ENCODE peak calls at places on chromosomes 7 and 10, in six cellular contexts. One of them, this sample, is unnamed.

GRCh38 chr7:149245244-149245643 is 5.8 kb downstream of the ZNF212 start:
- DNase-seq in CD8-positive, alpha-beta T cell: no peak
- DNase-seq in Calu3: no peak
- DNase-seq in IMR-90: peak; percentile 62
- DNase-seq in cardiac muscle cell: no peak
- DNase-seq in fibroblast of lung: no peak
- DNase-seq in this sample: no peak

GRCh38 chr7:155860840-155861479 is 48.7 kb upstream of the SHH start:
- DNase-seq in fibroblast of lung: peak; percentile 95
- DNase-seq in IMR-90: peak; percentile 64
- DNase-seq in CD8-positive, alpha-beta T cell: no peak
- DNase-seq in Calu3: peak; percentile 88
- DNase-seq in cardiac muscle cell: no peak
- DNase-seq in this sample: no peak

GRCh38 chr10:31928531-31929259 is at the start of gene ARHGAP12:
- DNase-seq in Calu3: peak; percentile 95
- DNase-seq in IMR-90: peak; percentile 77
- DNase-seq in CD8-positive, alpha-beta T cell: peak; percentile 70
- DNase-seq in fibroblast of lung: peak; percentile 82
- DNase-seq in cardiac muscle cell: peak; percentile 91
- DNase-seq in this sample: peak; percentile 94

GRCh38 chr7:45065031-45065995 is 23.5 kb downstream of the NACAD start:
- DNase-seq in fibroblast of lung: no peak
- DNase-seq in cardiac muscle cell: no peak
- DNase-seq in CD8-positive, alpha-beta T cell: no peak
- DNase-seq in IMR-90: no peak
- DNase-seq in Calu3: no peak
- DNase-seq in this sample: no peak

GRCh38 chr10:126242352-126243260 is 145.7 kb downstream of the ADAM12 start:
- DNase-seq in cardiac muscle cell: no peak
- DNase-seq in Calu3: no peak
- DNase-seq in fibroblast of lung: peak; percentile 95
- DNase-seq in CD8-positive, alpha-beta T cell: no peak
- DNase-seq in IMR-90: peak; percentile 92
- DNase-seq in this sample: no peak

GRCh38 chr10:103850572-103850895 is 4.8 kb downstream of the SH3PXD2A start:
- DNase-seq in CD8-positive, alpha-beta T cell: no peak
- DNase-seq in IMR-90: no peak
- DNase-seq in Calu3: no peak
- DNase-seq in fibroblast of lung: no peak
- DNase-seq in cardiac muscle cell: no peak
- DNase-seq in this sample: no peak

GRCh38 chr10:77832243-77832642 is 94.3 kb downstream of the DLG5 start:
- DNase-seq in cardiac muscle cell: no peak
- DNase-seq in IMR-90: no peak
- DNase-seq in fibroblast of lung: no peak
- DNase-seq in Calu3: no peak
- DNase-seq in CD8-positive, alpha-beta T cell: peak; percentile 8
- DNase-seq in this sample: no peak

GRCh38 chr7:156000601-156001396 is 188.5 kb upstream of the SHH start:
- DNase-seq in cardiac muscle cell: no peak
- DNase-seq in CD8-positive, alpha-beta T cell: no peak
- DNase-seq in fibroblast of lung: no peak
- DNase-seq in Calu3: no peak
- DNase-seq in IMR-90: no peak
- DNase-seq in this sample: no peak

GRCh38 chr10:126080303-126080825 is 184.0 kb downstream of the FANK1 start:
- DNase-seq in fibroblast of lung: no peak
- DNase-seq in CD8-positive, alpha-beta T cell: no peak
- DNase-seq in Calu3: no peak
- DNase-seq in IMR-90: no peak
- DNase-seq in cardiac muscle cell: no peak
- DNase-seq in this sample: no peak

GRCh38 chr10:27451054-27451453 is 53.0 kb upstream of the RAB18 start:
- DNase-seq in CD8-positive, alpha-beta T cell: no peak
- DNase-seq in IMR-90: no peak
- DNase-seq in Calu3: no peak
- DNase-seq in fibroblast of lung: no peak
- DNase-seq in cardiac muscle cell: no peak
- DNase-seq in this sample: no peak

GRCh38 chr10:92763634-92764155 is 73.9 kb downstream of the HHEX start:
- DNase-seq in Calu3: no peak
- DNase-seq in IMR-90: no peak
- DNase-seq in fibroblast of lung: no peak
- DNase-seq in CD8-positive, alpha-beta T cell: no peak
- DNase-seq in cardiac muscle cell: no peak
- DNase-seq in this sample: no peak
- TF ChIP-seq CTCF in Calu3: no peak
- TF ChIP-seq CTCF in IMR-90: no peak
- TF ChIP-seq CTCF in fibroblast of lung: no peak
- TF ChIP-seq CTCF in CD8-positive, alpha-beta T cell: no peak
- TF ChIP-seq CTCF in cardiac muscle cell: no peak
- TF ChIP-seq CTCF in this sample: no peak

GRCh38 chr10:122780391-122780790 is 65.3 kb downstream of the CUZD1 start:
- DNase-seq in cardiac muscle cell: no peak
- DNase-seq in IMR-90: no peak
- DNase-seq in CD8-positive, alpha-beta T cell: no peak
- DNase-seq in Calu3: no peak
- DNase-seq in fibroblast of lung: no peak
- DNase-seq in this sample: no peak

GRCh38 chr10:122782911-122783310 is 62.7 kb downstream of the CUZD1 start:
- DNase-seq in cardiac muscle cell: no peak
- DNase-seq in CD8-positive, alpha-beta T cell: no peak
- DNase-seq in Calu3: no peak
- DNase-seq in IMR-90: no peak
- DNase-seq in fibroblast of lung: no peak
- DNase-seq in this sample: no peak

GRCh38 chr10:122786269-122786668 is 59.4 kb downstream of the CUZD1 start:
- DNase-seq in IMR-90: peak; percentile 33
- DNase-seq in Calu3: no peak
- DNase-seq in CD8-positive, alpha-beta T cell: no peak
- DNase-seq in cardiac muscle cell: peak; percentile 85
- DNase-seq in fibroblast of lung: no peak
- DNase-seq in this sample: no peak
- TF ChIP-seq CTCF in IMR-90: no peak
- TF ChIP-seq CTCF in Calu3: no peak
- TF ChIP-seq CTCF in CD8-positive, alpha-beta T cell: no peak
- TF ChIP-seq CTCF in cardiac muscle cell: no peak
- TF ChIP-seq CTCF in fibroblast of lung: no peak
- TF ChIP-seq CTCF in this sample: no peak

DNA sequence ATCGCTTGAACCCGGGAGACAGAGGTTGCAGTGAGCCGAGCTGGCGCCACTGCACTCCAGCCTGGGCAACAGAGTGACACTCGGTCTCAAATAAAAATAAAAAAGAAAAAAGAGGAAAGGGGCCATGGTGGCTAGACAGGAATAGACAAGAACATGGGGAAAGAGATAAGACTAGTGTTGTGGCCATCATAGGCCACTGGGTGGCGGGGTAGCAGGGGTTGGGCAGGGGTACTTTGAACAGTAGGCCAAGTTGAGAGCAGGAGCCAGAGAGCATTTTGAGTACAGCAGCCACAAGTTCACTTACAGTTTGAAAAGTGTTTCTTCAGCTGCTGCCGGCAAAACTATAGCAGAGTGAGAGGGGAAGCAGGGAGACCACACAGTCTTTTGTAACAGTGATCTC is 656.0 kb downstream of the CNTNAP2 start:
- DNase-seq in IMR-90: no peak
- DNase-seq in fibroblast of lung: no peak
- DNase-seq in CD8-positive, alpha-beta T cell: no peak
- DNase-seq in cardiac muscle cell: peak; percentile 56
- DNase-seq in Calu3: no peak
- DNase-seq in this sample: no peak
- TF ChIP-seq CTCF in IMR-90: no peak
- TF ChIP-seq CTCF in fibroblast of lung: no peak
- TF ChIP-seq CTCF in CD8-positive, alpha-beta T cell: no peak
- TF ChIP-seq CTCF in cardiac muscle cell: peak; percentile 7
- TF ChIP-seq CTCF in Calu3: no peak
- TF ChIP-seq CTCF in this sample: no peak

GRCh38 chr7:82257118-82257695 is 186.4 kb downstream of the CACNA2D1 start:
- DNase-seq in cardiac muscle cell: no peak
- DNase-seq in IMR-90: no peak
- DNase-seq in CD8-positive, alpha-beta T cell: no peak
- DNase-seq in fibroblast of lung: no peak
- DNase-seq in Calu3: no peak
- DNase-seq in this sample: no peak

GRCh38 chr7:82249979-82250378 is 193.6 kb downstream of the CACNA2D1 start:
- DNase-seq in cardiac muscle cell: no peak
- DNase-seq in fibroblast of lung: no peak
- DNase-seq in IMR-90: no peak
- DNase-seq in CD8-positive, alpha-beta T cell: no peak
- DNase-seq in Calu3: no peak
- DNase-seq in this sample: no peak

GRCh38 chr7:82250598-82250997 is 193.0 kb downstream of the CACNA2D1 start:
- DNase-seq in fibroblast of lung: no peak
- DNase-seq in IMR-90: no peak
- DNase-seq in cardiac muscle cell: no peak
- DNase-seq in CD8-positive, alpha-beta T cell: no peak
- DNase-seq in Calu3: no peak
- DNase-seq in this sample: no peak

DNA sequence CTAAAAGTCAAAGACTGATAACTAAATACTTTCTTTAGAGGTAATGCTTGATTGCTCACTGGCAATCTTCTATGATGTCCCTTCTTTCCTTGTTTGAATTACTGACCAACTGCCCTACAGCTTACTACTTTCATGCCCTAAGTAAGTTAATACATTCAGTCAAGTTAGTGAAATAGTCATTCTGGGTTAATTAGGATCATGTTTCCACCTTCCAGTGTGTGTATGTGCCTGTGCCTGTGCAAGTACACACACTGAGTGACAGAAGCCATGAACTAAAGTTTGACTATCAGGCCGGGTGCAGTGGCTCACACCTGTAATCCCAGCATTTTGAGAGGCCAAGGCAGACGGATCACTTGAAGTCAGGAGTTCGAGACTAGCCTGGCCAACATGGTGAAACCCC is 187.9 kb downstream of the CACNA2D1 start:
- DNase-seq in cardiac muscle cell: no peak
- DNase-seq in fibroblast of lung: no peak
- DNase-seq in IMR-90: no peak
- DNase-seq in Calu3: no peak
- DNase-seq in CD8-positive, alpha-beta T cell: no peak
- DNase-seq in this sample: no peak
- TF ChIP-seq CTCF in cardiac muscle cell: no peak
- TF ChIP-seq CTCF in fibroblast of lung: no peak
- TF ChIP-seq CTCF in IMR-90: no peak
- TF ChIP-seq CTCF in Calu3: no peak
- TF ChIP-seq CTCF in CD8-positive, alpha-beta T cell: no peak
- TF ChIP-seq CTCF in this sample: no peak

GRCh38 chr7:112481833-112482669 is 1.3 kb downstream of the LSMEM1 start:
- DNase-seq in Calu3: peak; percentile 41
- DNase-seq in IMR-90: peak; percentile 86
- DNase-seq in CD8-positive, alpha-beta T cell: no peak
- DNase-seq in fibroblast of lung: peak; percentile 90
- DNase-seq in cardiac muscle cell: no peak
- DNase-seq in this sample: no peak

GRCh38 chr7:112485766-112486165 is 5.0 kb downstream of the LSMEM1 start:
- DNase-seq in cardiac muscle cell: no peak
- DNase-seq in Calu3: no peak
- DNase-seq in IMR-90: no peak
- DNase-seq in CD8-positive, alpha-beta T cell: no peak
- DNase-seq in fibroblast of lung: peak; percentile 50
- DNase-seq in this sample: no peak

GRCh38 chr7:112476390-112477052 is 4.3 kb upstream of the LSMEM1 start:
- DNase-seq in IMR-90: no peak
- DNase-seq in fibroblast of lung: no peak
- DNase-seq in cardiac muscle cell: no peak
- DNase-seq in CD8-positive, alpha-beta T cell: no peak
- DNase-seq in Calu3: no peak
- DNase-seq in this sample: no peak

GRCh38 chr7:112484671-112485097 is 3.9 kb downstream of the LSMEM1 start:
- DNase-seq in cardiac muscle cell: peak; percentile 39
- DNase-seq in fibroblast of lung: peak; percentile 90
- DNase-seq in IMR-90: peak; percentile 93
- DNase-seq in CD8-positive, alpha-beta T cell: no peak
- DNase-seq in Calu3: no peak
- DNase-seq in this sample: no peak

GRCh38 chr7:112481337-112481736 is 546 bp downstream of the LSMEM1 start:
- DNase-seq in CD8-positive, alpha-beta T cell: no peak
- DNase-seq in IMR-90: no peak
- DNase-seq in cardiac muscle cell: no peak
- DNase-seq in fibroblast of lung: no peak
- DNase-seq in Calu3: no peak
- DNase-seq in this sample: no peak
- TF ChIP-seq CTCF in CD8-positive, alpha-beta T cell: no peak
- TF ChIP-seq CTCF in IMR-90: no peak
- TF ChIP-seq CTCF in cardiac muscle cell: no peak
- TF ChIP-seq CTCF in fibroblast of lung: no peak
- TF ChIP-seq CTCF in Calu3: no peak
- TF ChIP-seq CTCF in this sample: no peak

DNA sequence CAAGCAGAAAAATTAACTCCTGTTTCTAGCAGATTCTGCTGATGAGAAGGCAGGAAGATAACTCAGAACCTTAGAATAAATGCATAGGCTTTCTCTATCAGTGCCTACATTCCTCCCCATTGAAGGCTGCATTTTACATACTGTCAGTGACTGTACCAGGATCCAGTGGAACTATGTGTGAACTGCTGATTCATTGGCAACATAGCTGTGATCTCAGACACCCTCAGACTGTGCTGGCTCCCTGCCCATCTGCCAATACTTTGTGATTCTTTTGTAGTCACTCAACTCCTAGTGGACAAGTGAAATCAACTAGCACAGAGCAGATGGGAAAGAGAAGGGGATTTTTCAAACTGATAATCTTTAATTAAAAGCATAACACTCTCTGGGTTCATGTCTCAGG is 375.8 kb downstream of the MDFIC start:
- DNase-seq in Calu3: peak; percentile 78
- DNase-seq in fibroblast of lung: peak; percentile 21
- DNase-seq in CD8-positive, alpha-beta T cell: no peak
- DNase-seq in cardiac muscle cell: no peak
- DNase-seq in IMR-90: peak; percentile 64
- DNase-seq in this sample: no peak
- TF ChIP-seq CTCF in Calu3: no peak
- TF ChIP-seq CTCF in fibroblast of lung: no peak
- TF ChIP-seq CTCF in CD8-positive, alpha-beta T cell: no peak
- TF ChIP-seq CTCF in cardiac muscle cell: no peak
- TF ChIP-seq CTCF in IMR-90: no peak
- TF ChIP-seq CTCF in this sample: no peak